ENCODE peak calls at places on chromosomes 16 and 17, in nine cellular contexts. One of them, this sample, is unnamed.

GRCh38 chr17:83177611-83178532 is 98.5 kb downstream of the METRNL start:
- DNase-seq in CD8-positive, alpha-beta memory T cell: no peak
- DNase-seq in head of caudate nucleus: no peak
- DNase-seq in neural crest cell: no peak
- DNase-seq in hypothalamus: no peak
- DNase-seq in lower leg skin: peak
- DNase-seq in KBM-7: no peak
- DNase-seq in body of pancreas: peak
- DNase-seq in uterus: peak
- DNase-seq in this sample: no peak

GRCh38 chr17:81991684-81992513 is 14.5 kb downstream of the ASPSCR1 start:
- DNase-seq in neural crest cell: peak
- DNase-seq in body of pancreas: peak
- DNase-seq in CD8-positive, alpha-beta memory T cell: no peak
- DNase-seq in KBM-7: no peak
- DNase-seq in lower leg skin: peak
- DNase-seq in hypothalamus: peak
- DNase-seq in head of caudate nucleus: peak
- DNase-seq in uterus: no peak
- DNase-seq in this sample: peak

GRCh38 chr16:1662543-1662942 is 15.5 kb upstream of the JPT2 start:
- DNase-seq in lower leg skin: no peak
- DNase-seq in head of caudate nucleus: no peak
- DNase-seq in neural crest cell: no peak
- DNase-seq in uterus: no peak
- DNase-seq in body of pancreas: no peak
- DNase-seq in KBM-7: no peak
- DNase-seq in CD8-positive, alpha-beta memory T cell: no peak
- DNase-seq in hypothalamus: no peak
- DNase-seq in this sample: no peak

GRCh38 chr16:87332150-87332549 is 15.0 kb upstream of the C16orf95 start:
- DNase-seq in hypothalamus: no peak
- DNase-seq in uterus: no peak
- DNase-seq in lower leg skin: no peak
- DNase-seq in CD8-positive, alpha-beta memory T cell: no peak
- DNase-seq in KBM-7: no peak
- DNase-seq in body of pancreas: no peak
- DNase-seq in neural crest cell: no peak
- DNase-seq in head of caudate nucleus: no peak
- DNase-seq in this sample: no peak

GRCh38 chr16:27980076-27980775 is 83.3 kb downstream of the GSG1L start:
- DNase-seq in uterus: no peak
- DNase-seq in neural crest cell: no peak
- DNase-seq in head of caudate nucleus: no peak
- DNase-seq in lower leg skin: no peak
- DNase-seq in KBM-7: no peak
- DNase-seq in hypothalamus: no peak
- DNase-seq in body of pancreas: no peak
- DNase-seq in CD8-positive, alpha-beta memory T cell: no peak
- DNase-seq in this sample: no peak

GRCh38 chr16:51392651-51393187 is 241.6 kb upstream of the SALL1 start:
- DNase-seq in head of caudate nucleus: peak
- DNase-seq in uterus: peak
- DNase-seq in hypothalamus: no peak
- DNase-seq in KBM-7: no peak
- DNase-seq in CD8-positive, alpha-beta memory T cell: no peak
- DNase-seq in lower leg skin: peak
- DNase-seq in body of pancreas: no peak
- DNase-seq in neural crest cell: peak
- DNase-seq in this sample: peak

GRCh38 chr16:61042736-61043135 is 993.5 kb downstream of the CDH8 start:
- DNase-seq in CD8-positive, alpha-beta memory T cell: no peak
- DNase-seq in hypothalamus: no peak
- DNase-seq in head of caudate nucleus: no peak
- DNase-seq in neural crest cell: no peak
- DNase-seq in body of pancreas: no peak
- DNase-seq in KBM-7: peak
- DNase-seq in uterus: no peak
- DNase-seq in lower leg skin: no peak
- DNase-seq in this sample: no peak

GRCh38 chr17:61575352-61575975 is 15.6 kb downstream of the NACA2 start:
- DNase-seq in KBM-7: no peak
- DNase-seq in head of caudate nucleus: no peak
- DNase-seq in lower leg skin: no peak
- DNase-seq in body of pancreas: no peak
- DNase-seq in uterus: no peak
- DNase-seq in hypothalamus: no peak
- DNase-seq in neural crest cell: no peak
- DNase-seq in CD8-positive, alpha-beta memory T cell: no peak
- DNase-seq in this sample: no peak

GRCh38 chr17:74199306-74200092 is 4.0 kb upstream of the RPL38 start:
- DNase-seq in KBM-7: peak
- DNase-seq in hypothalamus: peak
- DNase-seq in neural crest cell: peak
- DNase-seq in body of pancreas: peak
- DNase-seq in CD8-positive, alpha-beta memory T cell: peak
- DNase-seq in uterus: no peak
- DNase-seq in head of caudate nucleus: peak
- DNase-seq in lower leg skin: no peak
- DNase-seq in this sample: peak

GRCh38 chr16:60206511-60206910 is 1472.4 kb upstream of the GOT2 start:
- DNase-seq in uterus: no peak
- DNase-seq in head of caudate nucleus: no peak
- DNase-seq in lower leg skin: no peak
- DNase-seq in body of pancreas: no peak
- DNase-seq in KBM-7: no peak
- DNase-seq in hypothalamus: no peak
- DNase-seq in CD8-positive, alpha-beta memory T cell: no peak
- DNase-seq in neural crest cell: no peak
- DNase-seq in this sample: no peak

GRCh38 chr17:70355185-70355584 is 185.9 kb downstream of the KCNJ2 start:
- DNase-seq in hypothalamus: no peak
- DNase-seq in body of pancreas: no peak
- DNase-seq in uterus: no peak
- DNase-seq in head of caudate nucleus: no peak
- DNase-seq in neural crest cell: no peak
- DNase-seq in KBM-7: no peak
- DNase-seq in CD8-positive, alpha-beta memory T cell: no peak
- DNase-seq in lower leg skin: no peak
- DNase-seq in this sample: no peak

GRCh38 chr16:22694887-22695382 is 119.0 kb upstream of the HS3ST2 start:
- DNase-seq in CD8-positive, alpha-beta memory T cell: no peak
- DNase-seq in head of caudate nucleus: no peak
- DNase-seq in neural crest cell: no peak
- DNase-seq in KBM-7: no peak
- DNase-seq in body of pancreas: peak
- DNase-seq in hypothalamus: no peak
- DNase-seq in lower leg skin: peak
- DNase-seq in uterus: peak
- DNase-seq in this sample: peak

GRCh38 chr17:3474212-3474611 is 1.6 kb upstream of the ASPA start:
- DNase-seq in CD8-positive, alpha-beta memory T cell: no peak
- DNase-seq in body of pancreas: no peak
- DNase-seq in lower leg skin: no peak
- DNase-seq in head of caudate nucleus: no peak
- DNase-seq in KBM-7: no peak
- DNase-seq in neural crest cell: no peak
- DNase-seq in uterus: no peak
- DNase-seq in hypothalamus: no peak
- DNase-seq in this sample: no peak

GRCh38 chr17:55168970-55169687 is 95.6 kb upstream of the HLF start:
- DNase-seq in uterus: no peak
- DNase-seq in CD8-positive, alpha-beta memory T cell: no peak
- DNase-seq in neural crest cell: no peak
- DNase-seq in lower leg skin: no peak
- DNase-seq in KBM-7: no peak
- DNase-seq in hypothalamus: no peak
- DNase-seq in head of caudate nucleus: no peak
- DNase-seq in body of pancreas: no peak
- DNase-seq in this sample: no peak

GRCh38 chr16:1960665-1961630 is 1.6 kb downstream of the NDUFB10 start:
- DNase-seq in CD8-positive, alpha-beta memory T cell: no peak
- DNase-seq in KBM-7: peak
- DNase-seq in hypothalamus: no peak
- DNase-seq in uterus: no peak
- DNase-seq in body of pancreas: no peak
- DNase-seq in head of caudate nucleus: no peak
- DNase-seq in lower leg skin: no peak
- DNase-seq in neural crest cell: no peak
- DNase-seq in this sample: no peak

GRCh38 chr17:32253117-32253611 is 12.5 kb upstream of the RHBDL3 start:
- DNase-seq in neural crest cell: peak
- DNase-seq in KBM-7: peak
- DNase-seq in CD8-positive, alpha-beta memory T cell: peak
- DNase-seq in body of pancreas: peak
- DNase-seq in head of caudate nucleus: peak
- DNase-seq in lower leg skin: peak
- DNase-seq in hypothalamus: peak
- DNase-seq in uterus: peak
- DNase-seq in this sample: peak

GRCh38 chr16:31201511-31202401 is 804 bp downstream of the PYCARD start:
- DNase-seq in KBM-7: peak
- DNase-seq in head of caudate nucleus: peak
- DNase-seq in body of pancreas: peak
- DNase-seq in neural crest cell: no peak
- DNase-seq in uterus: no peak
- DNase-seq in lower leg skin: no peak
- DNase-seq in hypothalamus: no peak
- DNase-seq in CD8-positive, alpha-beta memory T cell: peak
- DNase-seq in this sample: peak

GRCh38 chr16:78762222-78762621 is 662.8 kb downstream of the WWOX start:
- DNase-seq in uterus: no peak
- DNase-seq in neural crest cell: no peak
- DNase-seq in body of pancreas: peak
- DNase-seq in CD8-positive, alpha-beta memory T cell: no peak
- DNase-seq in head of caudate nucleus: no peak
- DNase-seq in lower leg skin: no peak
- DNase-seq in KBM-7: no peak
- DNase-seq in hypothalamus: no peak
- DNase-seq in this sample: no peak

GRCh38 chr16:1350691-1351090 is 987 bp downstream of the TSR3 start:
- DNase-seq in CD8-positive, alpha-beta memory T cell: no peak
- DNase-seq in uterus: no peak
- DNase-seq in neural crest cell: no peak
- DNase-seq in head of caudate nucleus: no peak
- DNase-seq in hypothalamus: no peak
- DNase-seq in body of pancreas: no peak
- DNase-seq in lower leg skin: no peak
- DNase-seq in KBM-7: no peak
- DNase-seq in this sample: no peak

GRCh38 chr16:56195151-56195550 is 3.9 kb downstream of the GNAO1 start:
- DNase-seq in lower leg skin: no peak
- DNase-seq in hypothalamus: peak
- DNase-seq in uterus: no peak
- DNase-seq in neural crest cell: no peak
- DNase-seq in KBM-7: no peak
- DNase-seq in head of caudate nucleus: peak
- DNase-seq in body of pancreas: no peak
- DNase-seq in CD8-positive, alpha-beta memory T cell: no peak
- DNase-seq in this sample: no peak

GRCh38 chr16:10624527-10624926 is 44.1 kb upstream of the EMP2 start:
- DNase-seq in body of pancreas: no peak
- DNase-seq in uterus: no peak
- DNase-seq in CD8-positive, alpha-beta memory T cell: no peak
- DNase-seq in head of caudate nucleus: no peak
- DNase-seq in hypothalamus: no peak
- DNase-seq in lower leg skin: no peak
- DNase-seq in neural crest cell: no peak
- DNase-seq in KBM-7: no peak
- DNase-seq in this sample: no peak

GRCh38 chr17:43042025-43042424 is 17.0 kb downstream of the RND2 start:
- DNase-seq in CD8-positive, alpha-beta memory T cell: no peak
- DNase-seq in hypothalamus: no peak
- DNase-seq in uterus: no peak
- DNase-seq in neural crest cell: no peak
- DNase-seq in body of pancreas: no peak
- DNase-seq in KBM-7: no peak
- DNase-seq in head of caudate nucleus: no peak
- DNase-seq in lower leg skin: no peak
- DNase-seq in this sample: peak

GRCh38 chr17:17890773-17891759 is 54.3 kb upstream of the SREBF1 start:
- DNase-seq in body of pancreas: peak
- DNase-seq in hypothalamus: no peak
- DNase-seq in neural crest cell: peak
- DNase-seq in KBM-7: peak
- DNase-seq in uterus: no peak
- DNase-seq in lower leg skin: no peak
- DNase-seq in head of caudate nucleus: no peak
- DNase-seq in CD8-positive, alpha-beta memory T cell: peak
- DNase-seq in this sample: peak

This sample was measured in GM03348.